ENCODE peak calls at places on chromosomes 6 and 20, in six cellular contexts. O is thoracic aorta, H is colonic mucosa, A is suprapubic skin, R is tibial artery, B is body of pancreas. U is an unnamed sample. For H3K4me1, the result is how much of the 10 kb centered on the place peaks cover.

GRCh38 chr6:33105916-33106871 is 30.4 kb downstream of the HLA-DPB1 start:
- DNase-seq in A (no peak), O (no peak), R (no peak), B (peak), H (no peak), U (no peak)

GRCh38 chr6:70686548-70687133 is 19.0 kb downstream of the SMAP1 start:
- DNase-seq in B (no peak), O (no peak), H (no peak), R (no peak), A (no peak), U (no peak)

GRCh38 chr20:63253438-63254236 is 626 bp downstream of the NKAIN4 start:
- DNase-seq in R (no peak), A (no peak), B (no peak), H (no peak), O (no peak), U (no peak)

GRCh38 chr6:3281669-3282460 is 23.1 kb downstream of the PSMG4 start:
- DNase-seq in R (peak), H (no peak), B (no peak), O (no peak), A (peak), U (peak)

GRCh38 chr6:142013286-142013685 is 119.4 kb upstream of the GJE1 start:
- DNase-seq in R (no peak), A (no peak), O (no peak), H (no peak), B (no peak), U (no peak)

GRCh38 chr6:83265384-83265783 is 72.2 kb downstream of the RWDD2A start:
- DNase-seq in R (no peak), O (no peak), H (no peak), B (no peak), A (no peak), U (peak)

GRCh38 chr6:124870611-124871201 is 91.5 kb upstream of the RNF217 start:
- DNase-seq in A (no peak), H (no peak), O (no peak), R (no peak), B (no peak), U (no peak)

GRCh38 chr6:159826968-159827647 is 27.0 kb downstream of the PNLDC1 start:
- DNase-seq in A (no peak), O (no peak), R (no peak), B (no peak), H (no peak), U (no peak)

GRCh38 chr6:115613488-115613887 is 447.2 kb downstream of the FRK start:
- DNase-seq in R (no peak), H (no peak), O (no peak), A (no peak), B (no peak), U (no peak)

GRCh38 chr6:154448448-154449096 is 61.9 kb downstream of the CNKSR3 start:
- DNase-seq in A (no peak), R (no peak), O (peak), H (no peak), B (peak), U (no peak)

GRCh38 chr20:53582574-53583351 is 10.9 kb downstream of the ZNF217 start:
- DNase-seq in H (no peak), A (no peak), O (no peak), B (no peak), R (peak), U (no peak)

GRCh38 chr6:44096615-44097014 is 30.6 kb downstream of the MRPL14 start:
- DNase-seq in A (no peak), R (peak), H (peak), B (peak), O (no peak), U (peak)

GRCh38 chr20:53099851-53100250 is 127.7 kb downstream of the TSHZ2 start:
- DNase-seq in O (no peak), H (no peak), A (no peak), R (no peak), B (no peak), U (no peak)

GRCh38 chr6:85561750-85562357 is 31.8 kb downstream of the SNX14 start:
- DNase-seq in R (no peak), O (no peak), H (no peak), B (no peak), A (no peak), U (no peak)

GRCh38 chr6:39558079-39558478 is 167.1 kb downstream of the KIF6 start:
- DNase-seq in R (no peak), O (no peak), B (no peak), H (no peak), A (no peak), U (no peak)

GRCh38 chr6:1952726-1953360 is 292.6 kb downstream of the GMDS start:
- DNase-seq in R (no peak), A (no peak), O (no peak), H (no peak), B (no peak), U (no peak)

GRCh38 chr6:144922120-144922722 is 637.1 kb downstream of the UTRN start:
- DNase-seq in R (no peak), O (no peak), H (no peak), A (no peak), B (no peak), U (no peak)

GRCh38 chr20:62305149-62305764 is 2.5 kb downstream of the ADRM1 start:
- DNase-seq in R (no peak), A (no peak), O (no peak), B (peak), H (no peak), U (peak)

GRCh38 chr6:108897371-108897770 is 49.1 kb downstream of the ARMC2 start:
- DNase-seq in O (no peak), H (no peak), R (no peak), B (peak), A (no peak), U (no peak)

GRCh38 chr6:112218563-112218962 is 35.8 kb downstream of the LAMA4 start:
- DNase-seq in B (no peak), A (no peak), R (no peak), H (no peak), O (no peak), U (peak)
- H3K27ac ChIP-seq in B (no peak), A (peak), R (peak), H (no peak), O (no peak), U (no peak)

GRCh38 chr6:37111156-37111461 is 58.8 kb upstream of the PIM1 start:
- DNase-seq in A (no peak), B (no peak), H (no peak), O (no peak), R (no peak), U (no peak)
- H3K4me1 ChIP-seq in A (under half), B (under half), H (under half), O (under half), R (under half), U (under half)

DNA sequence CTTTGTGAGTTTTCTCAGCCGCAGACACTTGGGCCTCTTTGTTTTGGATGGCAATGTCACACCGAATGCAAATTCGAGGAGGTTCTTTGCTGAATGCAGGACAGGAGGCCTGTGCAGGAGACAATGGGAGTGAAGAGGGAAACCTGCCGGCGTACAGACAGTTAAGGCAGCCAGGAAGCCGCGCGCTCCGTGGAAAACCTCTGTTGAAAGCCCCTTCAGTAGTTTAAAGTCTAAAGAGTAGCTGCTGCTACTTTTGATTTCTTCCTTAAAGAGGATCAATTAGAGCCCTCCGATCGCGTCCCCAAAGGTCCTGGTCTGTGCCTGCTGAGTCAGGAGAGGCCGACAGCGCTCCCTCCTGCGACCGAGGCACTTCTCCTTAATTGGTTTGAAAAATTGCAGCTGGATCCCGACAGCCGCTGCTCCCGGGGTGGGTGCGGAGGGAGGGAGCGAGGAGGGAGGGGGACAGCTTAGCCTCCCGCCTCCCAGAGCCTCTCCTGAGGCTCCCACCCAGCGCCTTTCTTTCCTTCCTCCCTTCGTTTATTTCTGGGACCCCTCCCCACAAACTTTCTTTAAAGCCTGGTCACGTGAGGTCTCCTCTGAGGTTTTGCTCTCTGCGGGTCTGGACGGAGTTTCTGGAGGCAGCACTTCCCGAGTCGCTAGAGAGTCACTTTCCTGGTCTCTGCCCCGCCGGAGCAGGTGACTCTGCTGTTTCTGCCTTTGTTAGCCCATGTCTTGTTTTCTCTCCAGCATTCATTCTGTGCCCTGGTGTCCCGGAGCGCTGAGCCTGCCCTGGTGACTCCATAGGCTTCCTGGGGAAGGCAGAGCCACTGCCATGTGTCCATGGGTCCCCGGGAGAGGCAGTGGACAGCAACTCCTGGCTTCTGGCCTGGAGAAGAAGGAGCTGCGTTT is 22.3 kb upstream of the RPP40 start:
- DNase-seq in H (peak), B (peak), R (peak), O (no peak), A (no peak), U (peak)
- TF ChIP-seq CTCF in H (no peak), B (no peak), R (no peak), O (no peak), A (no peak), U (no peak)

GRCh38 chr20:1390552-1391403 is 2.1 kb downstream of the FKBP1A start:
- DNase-seq in O (no peak), H (peak), R (no peak), B (no peak), A (no peak), U (no peak)
- H3K27ac ChIP-seq in O (peak), H (no peak), R (peak), B (peak), A (peak), U (no peak)

DNA sequence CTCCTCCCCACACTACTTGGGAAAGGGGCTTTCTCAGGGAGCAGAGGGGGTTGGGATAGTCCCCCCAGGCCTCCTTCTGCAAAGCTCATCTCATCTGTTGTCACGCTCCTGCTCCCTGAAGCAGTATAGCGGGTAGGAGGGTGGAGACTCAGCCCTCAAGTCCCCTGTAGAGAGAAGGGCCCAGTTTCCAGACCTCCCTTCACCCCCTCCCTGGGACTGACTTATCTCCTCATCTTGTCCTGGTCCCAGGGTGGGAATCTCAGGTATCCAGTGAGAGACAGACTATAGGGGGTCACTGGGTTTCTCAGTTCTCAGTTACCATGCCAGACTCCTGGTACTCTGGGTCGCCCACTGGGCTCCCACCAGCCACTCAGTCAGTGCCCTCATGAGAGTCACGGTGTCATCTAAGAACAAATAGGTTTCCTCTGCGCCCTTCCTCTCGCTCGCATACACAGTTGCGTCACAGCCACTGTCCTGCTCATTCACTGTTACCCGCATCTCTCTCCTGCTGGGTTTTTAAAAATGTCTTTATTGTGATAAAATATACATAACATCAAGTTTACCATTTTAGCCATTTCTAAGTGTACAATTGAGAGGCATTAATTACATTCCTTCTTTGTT is 4.1 kb downstream of the TEAD3 start:
- DNase-seq in H (no peak), R (no peak), A (no peak), O (no peak), B (no peak), U (no peak)
- H3K4me1 ChIP-seq in H (under half), R (half or more), A (half or more), O (half or more), B (half or more), U (under half)

DNA sequence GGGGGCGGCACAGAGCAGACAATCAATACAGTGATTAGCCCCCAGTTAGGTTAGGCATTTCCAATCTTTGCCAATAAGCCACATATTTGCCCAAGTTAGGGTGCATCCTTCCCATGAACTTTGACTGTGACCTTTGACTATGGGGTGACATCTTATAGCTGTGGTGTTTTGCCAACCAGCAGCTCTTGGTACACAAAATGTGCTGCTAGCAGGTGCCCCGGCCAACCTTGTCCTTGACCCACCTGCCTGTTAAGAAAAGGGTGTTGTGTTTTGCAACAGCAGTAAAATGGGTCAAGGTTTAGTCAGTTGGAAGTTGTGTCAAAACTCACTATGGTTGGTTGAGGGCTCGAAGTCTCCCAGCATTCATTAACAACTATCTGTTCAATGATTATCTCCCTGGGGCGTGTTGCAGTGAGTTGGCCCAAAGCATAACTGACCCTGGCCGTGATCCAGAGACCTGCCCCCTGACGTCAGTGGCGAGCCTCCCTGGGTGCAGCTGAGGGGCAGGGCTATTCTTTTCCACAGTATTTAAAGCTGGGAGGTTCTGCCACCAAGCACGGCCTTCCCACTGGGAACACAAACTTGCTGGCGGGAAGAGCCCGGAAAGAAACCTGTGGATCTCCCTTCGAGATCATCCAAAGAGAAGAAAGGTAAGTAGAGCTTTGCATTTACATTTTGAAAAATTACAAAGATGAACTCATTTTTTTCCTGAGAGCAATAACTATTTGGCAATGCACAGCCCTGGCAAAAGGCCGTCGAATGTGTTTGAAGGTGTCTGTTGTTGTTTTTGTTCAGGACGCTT is at the start of gene PCK1:
- DNase-seq in R (no peak), O (no peak), A (no peak), B (peak), H (peak), U (peak)
- TF ChIP-seq CTCF in R (no peak), O (no peak), A (no peak), B (no peak), H (no peak), U (no peak)

GRCh38 chr6:53059648-53060589 is 5.3 kb upstream of the FBXO9 start:
- DNase-seq in A (no peak), H (no peak), R (no peak), B (no peak), O (no peak), U (no peak)
- H3K27ac ChIP-seq in A (no peak), H (no peak), R (peak), B (no peak), O (peak), U (peak)

DNA sequence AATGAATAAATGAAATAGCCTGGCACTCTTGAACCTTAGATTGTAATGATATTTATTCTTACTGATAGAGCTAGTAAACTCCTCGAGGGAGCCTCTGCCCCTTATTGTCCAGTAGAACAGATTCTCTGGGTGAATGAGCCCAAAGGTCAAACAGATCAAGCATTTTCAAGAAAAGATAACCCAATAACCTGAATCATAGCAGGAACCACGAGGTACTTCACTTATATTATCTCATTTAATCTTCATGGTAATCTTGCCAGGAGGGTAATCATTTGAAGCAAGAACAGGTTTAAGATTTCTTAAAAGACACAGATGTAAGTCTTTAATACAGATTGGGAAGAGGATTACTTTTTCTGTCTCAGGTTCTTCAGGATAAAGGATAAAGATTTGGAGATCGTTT is 17.0 kb upstream of the TBCC start:
- DNase-seq in R (no peak), A (no peak), H (no peak), O (no peak), B (no peak), U (no peak)
- H3K4me1 ChIP-seq in R (under half), A (under half), H (under half), O (under half), B (under half), U (under half)

GRCh38 chr20:536426-537012 is 7.1 kb downstream of the CSNK2A1 start:
- DNase-seq in R (no peak), H (no peak), B (no peak), A (no peak), O (no peak), U (no peak)
- TF ChIP-seq CTCF in R (no peak), H (no peak), B (no peak), A (no peak), O (no peak), U (no peak)

GRCh38 chr6:133609404-133610270 is 279.3 kb upstream of the TCF21 start:
- DNase-seq in O (no peak), A (no peak), B (no peak), H (no peak), R (no peak), U (no peak)

GRCh38 chr6:133610974-133611373 is 277.9 kb upstream of the TCF21 start:
- DNase-seq in A (no peak), H (no peak), B (no peak), O (no peak), R (no peak), U (no peak)

GRCh38 chr6:133610271-133610840 is 278.6 kb upstream of the TCF21 start:
- DNase-seq in A (no peak), B (no peak), H (no peak), O (no peak), R (no peak), U (no peak)

GRCh38 chr6:133613231-133613630 is 275.7 kb upstream of the TCF21 start:
- DNase-seq in A (no peak), R (no peak), H (no peak), O (no peak), B (no peak), U (no peak)

GRCh38 chr6:133612459-133612858 is 276.5 kb upstream of the TCF21 start:
- DNase-seq in B (no peak), H (no peak), A (no peak), R (no peak), O (no peak), U (no peak)
- H3K27ac ChIP-seq in B (no peak), H (no peak), A (no peak), R (no peak), O (no peak), U (no peak)

U was measured in adrenal gland.